ENCODE peak calls at places on chromosome 6, in four cellular contexts. One of them, this sample, is unnamed.
A peak's percentile ranks its signal among the peaks of the same experiment; 100 is the strongest.

GRCh38 chr6:120786256-120786655 is 548.0 kb downstream of the TBC1D32 start:
- DNase-seq in OCI-LY7: no peak
- DNase-seq in mammary epithelial cell: no peak
- DNase-seq in neural progenitor cell: no peak
- DNase-seq in this sample: no peak

GRCh38 chr6:159077123-159077522 is 32.3 kb upstream of the TAGAP start:
- DNase-seq in OCI-LY7: no peak
- DNase-seq in mammary epithelial cell: no peak
- DNase-seq in neural progenitor cell: no peak
- DNase-seq in this sample: no peak

GRCh38 chr6:136037885-136038460 is 186.5 kb downstream of the PDE7B start:
- DNase-seq in OCI-LY7: no peak
- DNase-seq in mammary epithelial cell: no peak
- DNase-seq in neural progenitor cell: no peak
- DNase-seq in this sample: peak; percentile 56

GRCh38 chr6:15389759-15390723 is 144.2 kb downstream of the JARID2 start:
- DNase-seq in OCI-LY7: peak; percentile 69
- DNase-seq in mammary epithelial cell: no peak
- DNase-seq in neural progenitor cell: peak; percentile 87
- DNase-seq in this sample: peak; percentile 26

GRCh38 chr6:20454201-20454824 is 52.6 kb downstream of the E2F3 start:
- DNase-seq in OCI-LY7: no peak
- DNase-seq in mammary epithelial cell: peak; percentile 43
- DNase-seq in neural progenitor cell: no peak
- DNase-seq in this sample: no peak

GRCh38 chr6:47439348-47439668 is 38.3 kb upstream of the CD2AP start:
- DNase-seq in OCI-LY7: no peak
- DNase-seq in mammary epithelial cell: no peak
- DNase-seq in neural progenitor cell: no peak
- DNase-seq in this sample: no peak

GRCh38 chr6:12137480-12137879 is 125.4 kb downstream of the HIVEP1 start:
- DNase-seq in OCI-LY7: no peak
- DNase-seq in mammary epithelial cell: peak; percentile 37
- DNase-seq in neural progenitor cell: no peak
- DNase-seq in this sample: peak; percentile 69

GRCh38 chr6:54053893-54054391 is 57.3 kb upstream of the MLIP start:
- DNase-seq in OCI-LY7: no peak
- DNase-seq in mammary epithelial cell: peak; percentile 93
- DNase-seq in neural progenitor cell: no peak
- DNase-seq in this sample: peak; percentile 97

GRCh38 chr6:27130668-27131428 is 116.7 kb upstream of the PRSS16 start:
- DNase-seq in OCI-LY7: peak; percentile 61
- DNase-seq in mammary epithelial cell: peak; percentile 15
- DNase-seq in neural progenitor cell: no peak
- DNase-seq in this sample: no peak

GRCh38 chr6:143482593-143482992 is 28.9 kb downstream of the FUCA2 start:
- DNase-seq in OCI-LY7: no peak
- DNase-seq in mammary epithelial cell: no peak
- DNase-seq in neural progenitor cell: no peak
- DNase-seq in this sample: peak; percentile 2

GRCh38 chr6:64010010-64010409 is 374.4 kb downstream of the PHF3 start:
- DNase-seq in OCI-LY7: no peak
- DNase-seq in mammary epithelial cell: no peak
- DNase-seq in neural progenitor cell: peak; percentile 9
- DNase-seq in this sample: no peak

DNA sequence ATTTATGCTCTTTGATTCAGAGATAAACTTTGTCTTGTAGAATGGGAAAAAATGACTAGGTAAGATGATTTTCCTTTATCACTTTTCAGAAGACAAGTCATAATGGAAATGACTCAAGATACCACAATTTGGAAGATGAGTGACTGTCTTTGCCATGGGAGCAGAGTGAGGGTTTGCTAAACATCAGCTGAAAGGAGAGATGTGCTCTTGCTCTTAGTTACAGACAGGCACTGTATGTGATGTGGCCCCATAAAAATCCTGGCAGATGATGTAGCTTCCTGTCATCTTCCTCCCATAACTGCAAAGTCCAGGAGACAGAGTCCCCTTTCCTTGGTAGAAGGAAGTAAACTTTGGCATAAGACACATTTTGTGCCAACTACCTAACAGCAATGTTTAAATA is 47.6 kb downstream of the BACH2 start:
- DNase-seq in OCI-LY7: no peak
- DNase-seq in mammary epithelial cell: peak; percentile 60
- DNase-seq in neural progenitor cell: no peak
- DNase-seq in this sample: no peak
- H2AFZ ChIP-seq in OCI-LY7: no peak overlapping the region
- H2AFZ ChIP-seq in mammary epithelial cell: no peak overlapping the region
- H2AFZ ChIP-seq in neural progenitor cell: no peak overlapping the region
- H2AFZ ChIP-seq in this sample: no peak overlapping the region

GRCh38 chr6:165664553-165665383 is 1.7 kb upstream of the PDE10A start:
- DNase-seq in OCI-LY7: no peak
- DNase-seq in mammary epithelial cell: no peak
- DNase-seq in neural progenitor cell: peak; percentile 66
- DNase-seq in this sample: no peak
- H3K4me2 ChIP-seq in OCI-LY7: no peak overlapping the region
- H3K4me2 ChIP-seq in mammary epithelial cell: no peak overlapping the region
- H3K4me2 ChIP-seq in neural progenitor cell: peak overlapping the region; percentile 96
- H3K4me2 ChIP-seq in this sample: peak overlapping the region; percentile 85

GRCh38 chr6:40391086-40391485 is 196.1 kb downstream of the LRFN2 start:
- DNase-seq in OCI-LY7: no peak
- DNase-seq in mammary epithelial cell: no peak
- DNase-seq in neural progenitor cell: no peak
- DNase-seq in this sample: no peak
- H3K4me1 ChIP-seq in OCI-LY7: no peaks in the 10 kb centered on the region
- H3K4me1 ChIP-seq in mammary epithelial cell: peaks cover 3% of the 10 kb centered on the region
- H3K4me1 ChIP-seq in neural progenitor cell: no peaks in the 10 kb centered on the region
- H3K4me1 ChIP-seq in this sample: no peaks in the 10 kb centered on the region

GRCh38 chr6:22784611-22785010 is 215.2 kb downstream of the HDGFL1 start:
- DNase-seq in OCI-LY7: no peak
- DNase-seq in mammary epithelial cell: no peak
- DNase-seq in neural progenitor cell: peak; percentile 33
- DNase-seq in this sample: peak; percentile 50

GRCh38 chr6:22779062-22779461 is 209.7 kb downstream of the HDGFL1 start:
- DNase-seq in OCI-LY7: no peak
- DNase-seq in mammary epithelial cell: no peak
- DNase-seq in neural progenitor cell: no peak
- DNase-seq in this sample: no peak

GRCh38 chr6:22788038-22788437 is 218.7 kb downstream of the HDGFL1 start:
- DNase-seq in OCI-LY7: no peak
- DNase-seq in mammary epithelial cell: no peak
- DNase-seq in neural progenitor cell: no peak
- DNase-seq in this sample: no peak

GRCh38 chr6:22785036-22785435 is 215.7 kb downstream of the HDGFL1 start:
- DNase-seq in OCI-LY7: no peak
- DNase-seq in mammary epithelial cell: no peak
- DNase-seq in neural progenitor cell: peak; percentile 72
- DNase-seq in this sample: peak; percentile 36

DNA sequence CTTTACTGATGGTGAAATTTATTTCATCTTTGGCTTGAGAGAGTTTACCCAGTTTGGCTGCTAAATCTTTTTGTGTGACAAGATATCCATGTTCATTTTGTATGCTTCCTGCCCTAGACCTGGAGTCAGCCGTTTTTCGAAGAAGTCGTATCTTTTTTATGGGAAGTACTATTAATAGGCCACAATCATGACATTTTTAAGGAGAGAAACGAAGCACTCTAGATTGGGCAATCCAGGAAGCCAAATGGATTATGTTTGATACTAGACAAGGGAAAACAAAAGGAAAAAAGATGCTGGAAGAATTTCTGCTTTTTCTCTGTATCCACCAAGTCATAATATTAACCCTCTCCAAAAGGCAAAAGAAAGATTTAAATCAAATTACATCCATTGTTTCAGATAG is 214.6 kb downstream of the HDGFL1 start:
- DNase-seq in OCI-LY7: no peak
- DNase-seq in mammary epithelial cell: no peak
- DNase-seq in neural progenitor cell: no peak
- DNase-seq in this sample: no peak
- H2AFZ ChIP-seq in OCI-LY7: no peak overlapping the region
- H2AFZ ChIP-seq in mammary epithelial cell: no peak overlapping the region
- H2AFZ ChIP-seq in neural progenitor cell: peak overlapping the region; percentile 74
- H2AFZ ChIP-seq in this sample: no peak overlapping the region

GRCh38 chr6:42313038-42313437 is 95.4 kb upstream of the MRPS10 start:
- DNase-seq in OCI-LY7: no peak
- DNase-seq in mammary epithelial cell: no peak
- DNase-seq in neural progenitor cell: no peak
- DNase-seq in this sample: peak; percentile 73
- H3K4me2 ChIP-seq in OCI-LY7: no peak overlapping the region
- H3K4me2 ChIP-seq in mammary epithelial cell: no peak overlapping the region
- H3K4me2 ChIP-seq in neural progenitor cell: no peak overlapping the region
- H3K4me2 ChIP-seq in this sample: peak overlapping the region; percentile 60

GRCh38 chr6:150691463-150691862 is 91.8 kb downstream of the PLEKHG1 start:
- DNase-seq in OCI-LY7: peak; percentile 64
- DNase-seq in mammary epithelial cell: no peak
- DNase-seq in neural progenitor cell: no peak
- DNase-seq in this sample: peak; percentile 47

GRCh38 chr6:150687508-150687907 is 87.8 kb downstream of the PLEKHG1 start:
- DNase-seq in OCI-LY7: no peak
- DNase-seq in mammary epithelial cell: no peak
- DNase-seq in neural progenitor cell: no peak
- DNase-seq in this sample: no peak

GRCh38 chr6:150690681-150691080 is 91.0 kb downstream of the PLEKHG1 start:
- DNase-seq in OCI-LY7: no peak
- DNase-seq in mammary epithelial cell: no peak
- DNase-seq in neural progenitor cell: peak; percentile 57
- DNase-seq in this sample: no peak

GRCh38 chr6:150692604-150693003 is 92.9 kb downstream of the PLEKHG1 start:
- DNase-seq in OCI-LY7: no peak
- DNase-seq in mammary epithelial cell: no peak
- DNase-seq in neural progenitor cell: no peak
- DNase-seq in this sample: no peak

GRCh38 chr6:150689900-150690590 is 90.4 kb downstream of the PLEKHG1 start:
- DNase-seq in OCI-LY7: peak; percentile 81
- DNase-seq in mammary epithelial cell: no peak
- DNase-seq in neural progenitor cell: no peak
- DNase-seq in this sample: no peak
- H3K4me1 ChIP-seq in OCI-LY7: peaks cover 59% of the 10 kb centered on the region
- H3K4me1 ChIP-seq in mammary epithelial cell: peaks cover 13% of the 10 kb centered on the region
- H3K4me1 ChIP-seq in neural progenitor cell: peaks cover 10% of the 10 kb centered on the region
- H3K4me1 ChIP-seq in this sample: no peaks in the 10 kb centered on the region

GRCh38 chr6:33927112-33927511 is 123.3 kb upstream of the MLN start:
- DNase-seq in OCI-LY7: no peak
- DNase-seq in mammary epithelial cell: no peak
- DNase-seq in neural progenitor cell: no peak
- DNase-seq in this sample: no peak
- H2AFZ ChIP-seq in OCI-LY7: no peak overlapping the region
- H2AFZ ChIP-seq in mammary epithelial cell: no peak overlapping the region
- H2AFZ ChIP-seq in neural progenitor cell: no peak overlapping the region
- H2AFZ ChIP-seq in this sample: no peak overlapping the region

GRCh38 chr6:169988769-169989550 is 237.5 kb downstream of the ERMARD start:
- DNase-seq in OCI-LY7: no peak
- DNase-seq in mammary epithelial cell: no peak
- DNase-seq in neural progenitor cell: no peak
- DNase-seq in this sample: no peak

GRCh38 chr6:169989594-169989993 is 238.2 kb downstream of the ERMARD start:
- DNase-seq in OCI-LY7: no peak
- DNase-seq in mammary epithelial cell: no peak
- DNase-seq in neural progenitor cell: no peak
- DNase-seq in this sample: no peak

GRCh38 chr6:169990095-169991030 is 238.9 kb downstream of the ERMARD start:
- DNase-seq in OCI-LY7: peak; percentile 58
- DNase-seq in mammary epithelial cell: no peak
- DNase-seq in neural progenitor cell: no peak
- DNase-seq in this sample: no peak

GRCh38 chr6:169991913-169992312 is 240.5 kb downstream of the ERMARD start:
- DNase-seq in OCI-LY7: no peak
- DNase-seq in mammary epithelial cell: no peak
- DNase-seq in neural progenitor cell: no peak
- DNase-seq in this sample: no peak

GRCh38 chr6:169991031-169991390 is 239.6 kb downstream of the ERMARD start:
- DNase-seq in OCI-LY7: no peak
- DNase-seq in mammary epithelial cell: no peak
- DNase-seq in neural progenitor cell: no peak
- DNase-seq in this sample: no peak
- H3K4me2 ChIP-seq in OCI-LY7: no peak overlapping the region
- H3K4me2 ChIP-seq in mammary epithelial cell: no peak overlapping the region
- H3K4me2 ChIP-seq in neural progenitor cell: no peak overlapping the region
- H3K4me2 ChIP-seq in this sample: no peak overlapping the region

This sample was measured in astrocyte.